ENCODE peak calls at places on chromosomes 7 and 10, in nine cellular contexts. U, H, A, S, J, T, C, E and P are unnamed samples.

GRCh38 chr7:138282997-138283396 is 177.1 kb upstream of the TRIM24 start:
- DNase-seq in U (no peak), H (no peak), A (no peak), S (no peak), J (no peak), T (no peak), C (peak; percentile 23), E (no peak), P (no peak)

GRCh38 chr7:112199035-112199655 is 7.1 kb downstream of the DOCK4 start:
- DNase-seq in U (no peak), H (peak; percentile 54), A (peak; percentile 91), S (no peak), J (no peak), T (no peak), C (no peak), E (no peak), P (no peak)

GRCh38 chr10:33880291-33880690 is 545.8 kb upstream of the NRP1 start:
- DNase-seq in U (no peak), H (no peak), A (peak; percentile 55), S (no peak), J (no peak), T (no peak), C (no peak), E (no peak), P (no peak)

GRCh38 chr10:19416164-19416563 is 367.6 kb downstream of the MALRD1 start:
- DNase-seq in U (no peak), H (no peak), A (no peak), S (peak; percentile 20), J (no peak), T (no peak), C (no peak), E (no peak), P (no peak)

GRCh38 chr7:130273863-130274262 is 7.2 kb downstream of the CPA2 start:
- DNase-seq in U (peak; percentile 29), H (peak; percentile 68), A (no peak), S (peak; percentile 58), J (no peak), T (no peak), C (no peak), E (no peak), P (no peak)

GRCh38 chr7:32506266-32507054 is 11.2 kb downstream of the AVL9 start:
- DNase-seq in U (no peak), H (peak; percentile 90), A (peak; percentile 92), S (no peak), J (no peak), T (peak; percentile 83), C (peak; percentile 61), E (no peak), P (no peak)

GRCh38 chr7:5602734-5603133 is 178.7 kb downstream of the RNF216 start:
- DNase-seq in U (no peak), H (no peak), A (no peak), S (no peak), J (no peak), T (no peak), C (no peak), E (no peak), P (no peak)

GRCh38 chr10:30059209-30060107 is at the start of gene JCAD:
- DNase-seq in U (peak; percentile 23), H (no peak), A (no peak), S (peak; percentile 73), J (peak; percentile 83), T (peak; percentile 68), C (peak; percentile 78), E (no peak), P (peak; percentile 39)

GRCh38 chr7:155787171-155787851 is 25.0 kb downstream of the SHH start:
- DNase-seq in U (no peak), H (no peak), A (no peak), S (peak; percentile 50), J (peak; percentile 40), T (no peak), C (no peak), E (no peak), P (no peak)

GRCh38 chr7:143447500-143447899 is 4.2 kb downstream of the TAS2R60 start:
- DNase-seq in U (no peak), H (no peak), A (no peak), S (no peak), J (no peak), T (no peak), C (no peak), E (no peak), P (peak; percentile 14)

GRCh38 chr10:97889461-97890265 is 40.0 kb downstream of the GOLGA7B start:
- DNase-seq in U (no peak), H (peak; percentile 28), A (peak; percentile 91), S (peak; percentile 65), J (peak; percentile 46), T (no peak), C (peak; percentile 75), E (no peak), P (no peak)

GRCh38 chr7:68203246-68203645 is 1206.6 kb downstream of the TYW1 start:
- DNase-seq in U (no peak), H (no peak), A (no peak), S (no peak), J (no peak), T (no peak), C (no peak), E (no peak), P (no peak)

GRCh38 chr7:99128076-99128950 is 15.6 kb downstream of the SMURF1 start:
- DNase-seq in U (no peak), H (no peak), A (peak; percentile 65), S (no peak), J (no peak), T (no peak), C (no peak), E (no peak), P (no peak)